ENCODE peak calls at places on chromosomes 4 and X, in seven cellular contexts. S is BJ, O is HCT116, A is aorta, H is NCI-H1092, F is Right ventricle myocardium superior, Y is T-helper 1 cell. R is an unnamed sample.

GRCh38 chrX:50168305-50168704 is 32.5 kb downstream of the AKAP4 start:
- DNase-seq in S (no peak), O (no peak), A (no peak), H (no peak), F (no peak), Y (no peak), R (no peak)

GRCh38 chr4:98673282-98673644 is 14.9 kb upstream of the TSPAN5 start:
- DNase-seq in S (no peak), O (no peak), A (no peak), H (no peak), F (no peak), Y (no peak), R (no peak)

GRCh38 chr4:181261279-181261678 is 981.9 kb upstream of the TENM3 start:
- DNase-seq in S (no peak), O (no peak), A (no peak), H (no peak), F (no peak), Y (no peak), R (no peak)

GRCh38 chr4:8504279-8505007 is 63.9 kb downstream of the TRMT44 start:
- DNase-seq in S (no peak), O (no peak), A (no peak), H (peak; percentile 46), F (no peak), Y (no peak), R (no peak)

GRCh38 chr4:16883816-16884215 is 14.6 kb downstream of the LDB2 start:
- DNase-seq in S (no peak), O (no peak), A (no peak), H (no peak), F (no peak), Y (no peak), R (no peak)

GRCh38 chr4:102285831-102286230 is 59.5 kb downstream of the SLC39A8 start:
- DNase-seq in S (no peak), O (no peak), A (no peak), H (no peak), F (no peak), Y (no peak), R (no peak)

GRCh38 chr4:116880625-116881024 is 204.8 kb downstream of the TRAM1L1 start:
- DNase-seq in S (no peak), O (no peak), A (no peak), H (no peak), F (no peak), Y (no peak), R (no peak)

GRCh38 chrX:147917700-147918694 is 6.3 kb downstream of the FMR1 start:
- DNase-seq in S (no peak), O (no peak), A (no peak), H (no peak), F (no peak), Y (no peak), R (no peak)

GRCh38 chr4:149836546-149836945 is 20.9 kb upstream of the IQCM start:
- DNase-seq in S (no peak), O (no peak), A (no peak), H (no peak), F (no peak), Y (no peak), R (no peak)

GRCh38 chr4:127623755-127624087 is 9.0 kb upstream of the INTU start:
- DNase-seq in S (no peak), O (no peak), A (peak; percentile 84), H (no peak), F (no peak), Y (no peak), R (no peak)

GRCh38 chrX:13932416-13932815 is 97.3 kb downstream of the GEMIN8 start:
- DNase-seq in S (no peak), O (no peak), A (no peak), H (no peak), F (no peak), Y (no peak), R (no peak)

GRCh38 chr4:186201535-186202230 is 10.3 kb downstream of the CYP4V2 start:
- DNase-seq in S (no peak), O (peak; percentile 66), A (no peak), H (no peak), F (peak; percentile 56), Y (peak; percentile 43), R (peak; percentile 39)

GRCh38 chr4:175469519-175469918 is 342.5 kb downstream of the GPM6A start:
- DNase-seq in S (no peak), O (no peak), A (no peak), H (no peak), F (no peak), Y (no peak), R (peak; percentile 8)

GRCh38 chrX:48835524-48836329 is at the start of gene PCSK1N:
- DNase-seq in S (no peak), O (no peak), A (no peak), H (peak; percentile 94), F (no peak), Y (no peak), R (no peak)

GRCh38 chrX:46209768-46210167 is 335.5 kb downstream of the ZNF674 start:
- DNase-seq in S (no peak), O (peak; percentile 23), A (no peak), H (no peak), F (no peak), Y (no peak), R (no peak)

GRCh38 chr4:2800691-2801596 is 8.1 kb downstream of the SH3BP2 start:
- DNase-seq in S (no peak), O (no peak), A (peak; percentile 84), H (no peak), F (peak; percentile 94), Y (peak; percentile 6), R (no peak)

GRCh38 chrX:110381216-110381615 is 22.6 kb downstream of the RTL9 start:
- DNase-seq in S (no peak), O (no peak), A (no peak), H (no peak), F (no peak), Y (no peak), R (no peak)

GRCh38 chr4:184402239-184402638 is 72.1 kb downstream of the IRF2 start:
- DNase-seq in S (no peak), O (no peak), A (no peak), H (no peak), F (no peak), Y (no peak), R (no peak)

GRCh38 chrX:107721318-107721717 is 54.3 kb downstream of the TSC22D3 start:
- DNase-seq in S (no peak), O (no peak), A (peak; percentile 67), H (no peak), F (no peak), Y (no peak), R (no peak)

GRCh38 chr4:86960557-86960959 is 25.7 kb downstream of the AFF1 start:
- DNase-seq in S (no peak), O (no peak), A (no peak), H (no peak), F (no peak), Y (no peak), R (no peak)

GRCh38 chrX:51332188-51332942 is at the start of gene NUDT10:
- DNase-seq in S (no peak), O (no peak), A (peak; percentile 83), H (peak; percentile 10), F (peak; percentile 57), Y (no peak), R (no peak)

GRCh38 chrX:129599499-129599898 is 55.3 kb downstream of the APLN start:
- DNase-seq in S (no peak), O (no peak), A (no peak), H (no peak), F (no peak), Y (no peak), R (no peak)

GRCh38 chr4:134320048-134320447 is 118.5 kb upstream of the PABPC4L start:
- DNase-seq in S (no peak), O (no peak), A (no peak), H (no peak), F (no peak), Y (no peak), R (no peak)

GRCh38 chrX:7052541-7052940 is 95.0 kb upstream of the STS start:
- DNase-seq in S (no peak), O (no peak), A (no peak), H (no peak), F (no peak), Y (no peak), R (no peak)

GRCh38 chr4:128810331-128810870 is 901 bp downstream of the JADE1 start:
- DNase-seq in S (no peak), O (peak; percentile 26), A (no peak), H (no peak), F (peak; percentile 59), Y (no peak), R (no peak)

GRCh38 chr4:54063737-54064316 is 578 bp downstream of the CHIC2 start:
- DNase-seq in S (no peak), O (no peak), A (peak; percentile 83), H (no peak), F (peak; percentile 52), Y (peak; percentile 17), R (no peak)

GRCh38 chr4:78770091-78770642 is 6.0 kb upstream of the BMP2K start:
- DNase-seq in S (no peak), O (no peak), A (no peak), H (no peak), F (no peak), Y (no peak), R (no peak)

GRCh38 chrX:44914532-44915198 is 41.7 kb downstream of the KDM6A start:
- DNase-seq in S (no peak), O (no peak), A (no peak), H (no peak), F (no peak), Y (no peak), R (no peak)

GRCh38 chr4:105976913-105977312 is 81.6 kb downstream of the NPNT start:
- DNase-seq in S (no peak), O (no peak), A (no peak), H (no peak), F (no peak), Y (no peak), R (no peak)

GRCh38 chrX:10939384-10939783 is 171.7 kb upstream of the HCCS start:
- DNase-seq in S (no peak), O (no peak), A (no peak), H (no peak), F (no peak), Y (no peak), R (no peak)

GRCh38 chr4:20832821-20833220 is 132.6 kb downstream of the PACRGL start:
- DNase-seq in S (no peak), O (no peak), A (no peak), H (no peak), F (no peak), Y (no peak), R (no peak)

GRCh38 chr4:85681194-85681803 is 206.3 kb downstream of the ARHGAP24 start:
- DNase-seq in S (peak; percentile 97), O (no peak), A (no peak), H (no peak), F (no peak), Y (no peak), R (peak; percentile 53)

GRCh38 chr4:107666134-107666533 is 53.9 kb downstream of the PAPSS1 start:
- DNase-seq in S (peak; percentile 53), O (no peak), A (no peak), H (no peak), F (no peak), Y (no peak), R (no peak)

GRCh38 chr4:112357897-112358296 is 60.7 kb downstream of the ALPK1 start:
- DNase-seq in S (no peak), O (no peak), A (peak; percentile 59), H (no peak), F (no peak), Y (no peak), R (no peak)

GRCh38 chr4:112908511-112908910 is 140.9 kb upstream of the ANK2 start:
- DNase-seq in S (no peak), O (no peak), A (no peak), H (no peak), F (no peak), Y (no peak), R (no peak)

GRCh38 chr4:38313999-38314561 is 349.9 kb upstream of the KLF3 start:
- DNase-seq in S (no peak), O (no peak), A (no peak), H (no peak), F (no peak), Y (no peak), R (no peak)

GRCh38 chrX:74343970-74344622 is 40.1 kb downstream of the ZCCHC13 start:
- DNase-seq in S (peak; percentile 52), O (peak; percentile 77), A (no peak), H (peak; percentile 87), F (no peak), Y (no peak), R (peak; percentile 90)

GRCh38 chr4:26987191-26987590 is 126.5 kb downstream of the STIM2 start:
- DNase-seq in S (no peak), O (no peak), A (no peak), H (no peak), F (no peak), Y (no peak), R (no peak)

R was measured in Panc1.